ENCODE peak calls at places on chromosomes 11 and 22, in four cellular contexts. F is HCT116, S is K562, D is H1. X is an unnamed sample.

GRCh38 chr11:126024143-126024542 is 38.5 kb downstream of the CDON start:
- DNase-seq in F (no peak), D (no peak), S (no peak), X (no peak)

GRCh38 chr11:831132-831864 is 1.5 kb upstream of the CD151 start:
- DNase-seq in D (no peak), F (no peak), S (no peak), X (no peak)

GRCh38 chr11:60766547-60766946 is 9.9 kb downstream of the MS4A15 start:
- DNase-seq in S (no peak), F (no peak), D (no peak), X (no peak)

GRCh38 chr11:35763772-35764171 is 101.2 kb downstream of the TRIM44 start:
- DNase-seq in F (no peak), D (no peak), S (no peak), X (no peak)

GRCh38 chr22:50454556-50455075 is 20.2 kb downstream of the SBF1 start:
- DNase-seq in F (no peak), S (no peak), D (no peak), X (no peak)

GRCh38 chr11:12128191-12128841 is 17.9 kb downstream of the MICAL2 start:
- DNase-seq in S (no peak), D (no peak), F (no peak), X (no peak)

GRCh38 chr11:35031869-35032268 is 107.1 kb upstream of the CD44 start:
- DNase-seq in F (no peak), S (no peak), D (no peak), X (no peak)

GRCh38 chr11:27525824-27526516 is 19.4 kb upstream of the LIN7C start:
- DNase-seq in F (no peak), D (no peak), S (no peak), X (no peak)

GRCh38 chr11:108788565-108789199 is 123.8 kb downstream of the DDX10 start:
- DNase-seq in S (peak), D (peak), F (peak), X (no peak)

GRCh38 chr11:116312560-116313340 is 460.0 kb downstream of the BUD13 start:
- DNase-seq in S (no peak), F (no peak), D (peak), X (peak)

GRCh38 chr11:112925516-112926310 is 35.5 kb upstream of the NCAM1 start:
- DNase-seq in F (no peak), S (no peak), D (no peak), X (peak)

GRCh38 chr22:48070760-48071159 is 1308.3 kb downstream of the TBC1D22A start:
- DNase-seq in S (peak), D (no peak), F (no peak), X (no peak)

GRCh38 chr11:15045209-15045608 is 28.2 kb upstream of the CALCB start:
- DNase-seq in D (no peak), S (no peak), F (no peak), X (no peak)

GRCh38 chr11:35323076-35323868 is 96.1 kb downstream of the SLC1A2 start:
- DNase-seq in F (no peak), D (no peak), S (no peak), X (no peak)

GRCh38 chr22:48948575-48949170 is 879.0 kb downstream of the BRD1 start:
- DNase-seq in S (no peak), F (no peak), D (peak), X (no peak)

GRCh38 chr11:46635557-46636139 is 18.3 kb downstream of the ATG13 start:
- DNase-seq in D (no peak), F (no peak), S (no peak), X (no peak)
- TF ChIP-seq JUND in D (no peak), F (no peak), S (no peak), X (no peak)

GRCh38 chr22:21707677-21708076 is 27.9 kb downstream of the YPEL1 start:
- DNase-seq in F (no peak), S (peak), D (no peak), X (no peak)

GRCh38 chr22:21711851-21712250 is 23.7 kb downstream of the YPEL1 start:
- DNase-seq in S (no peak), D (no peak), F (no peak), X (no peak)

GRCh38 chr22:21708960-21709359 is 26.6 kb downstream of the YPEL1 start:
- DNase-seq in D (no peak), F (no peak), S (no peak), X (no peak)

GRCh38 chr22:21709688-21710087 is 25.9 kb downstream of the YPEL1 start:
- DNase-seq in S (no peak), F (no peak), D (no peak), X (no peak)

GRCh38 chr22:21710156-21710555 is 25.4 kb downstream of the YPEL1 start:
- DNase-seq in D (no peak), F (no peak), S (no peak), X (no peak)
- TF ChIP-seq JUND in D (no peak), F (no peak), S (no peak), X (no peak)

GRCh38 chr22:44574057-44574456 is 76.0 kb upstream of the RTL6 start:
- DNase-seq in F (peak), D (no peak), S (no peak), X (no peak)
- TF ChIP-seq JUND in F (no peak), D (no peak), S (no peak), X (no peak)

GRCh38 chr11:33808228-33808828 is 34.0 kb upstream of the FBXO3 start:
- DNase-seq in F (peak), D (peak), S (peak), X (peak)

GRCh38 chr11:33797879-33798278 is 23.6 kb upstream of the FBXO3 start:
- DNase-seq in S (no peak), D (no peak), F (no peak), X (no peak)

GRCh38 chr11:33804471-33804870 is 30.2 kb upstream of the FBXO3 start:
- DNase-seq in D (no peak), F (no peak), S (no peak), X (no peak)

GRCh38 chr11:33801821-33802413 is 27.6 kb upstream of the FBXO3 start:
- DNase-seq in D (no peak), F (peak), S (no peak), X (no peak)

GRCh38 chr11:33802414-33802950 is 28.2 kb upstream of the FBXO3 start:
- DNase-seq in D (peak), F (peak), S (peak), X (peak)
- TF ChIP-seq JUND in D (peak), F (peak), S (no peak), X (peak)

GRCh38 chr11:109791337-109791736 is 301.9 kb upstream of the ZC3H12C start:
- DNase-seq in F (no peak), D (no peak), S (no peak), X (no peak)

GRCh38 chr11:109788969-109789490 is 304.2 kb upstream of the ZC3H12C start:
- DNase-seq in F (no peak), S (no peak), D (no peak), X (no peak)

GRCh38 chr11:109794501-109794900 is 298.7 kb upstream of the ZC3H12C start:
- DNase-seq in D (no peak), S (no peak), F (no peak), X (no peak)

GRCh38 chr11:109785714-109786113 is 307.5 kb upstream of the ZC3H12C start:
- DNase-seq in F (no peak), D (no peak), S (no peak), X (no peak)

GRCh38 chr11:109789911-109790310 is 303.3 kb upstream of the ZC3H12C start:
- DNase-seq in S (no peak), F (no peak), D (no peak), X (no peak)
- TF ChIP-seq JUND in S (no peak), F (no peak), D (no peak), X (no peak)

GRCh38 chr11:127791844-127792243 is 791.3 kb upstream of the KIRREL3 start:
- DNase-seq in F (no peak), S (no peak), D (no peak), X (no peak)

GRCh38 chr11:127789887-127790286 is 789.3 kb upstream of the KIRREL3 start:
- DNase-seq in F (no peak), D (no peak), S (no peak), X (peak)
- TF ChIP-seq JUND in F (no peak), D (no peak), S (no peak), X (no peak)

GRCh38 chr11:69262918-69263735 is 30.8 kb upstream of the MYEOV start:
- DNase-seq in F (no peak), D (no peak), S (no peak), X (no peak)

GRCh38 chr11:69259072-69259471 is 34.9 kb upstream of the MYEOV start:
- DNase-seq in D (no peak), F (no peak), S (no peak), X (no peak)

GRCh38 chr11:69257838-69258658 is 35.9 kb upstream of the MYEOV start:
- DNase-seq in D (no peak), S (no peak), F (no peak), X (no peak)

GRCh38 chr11:69261116-69261515 is 32.8 kb upstream of the MYEOV start:
- DNase-seq in F (no peak), D (no peak), S (no peak), X (no peak)

DNA sequence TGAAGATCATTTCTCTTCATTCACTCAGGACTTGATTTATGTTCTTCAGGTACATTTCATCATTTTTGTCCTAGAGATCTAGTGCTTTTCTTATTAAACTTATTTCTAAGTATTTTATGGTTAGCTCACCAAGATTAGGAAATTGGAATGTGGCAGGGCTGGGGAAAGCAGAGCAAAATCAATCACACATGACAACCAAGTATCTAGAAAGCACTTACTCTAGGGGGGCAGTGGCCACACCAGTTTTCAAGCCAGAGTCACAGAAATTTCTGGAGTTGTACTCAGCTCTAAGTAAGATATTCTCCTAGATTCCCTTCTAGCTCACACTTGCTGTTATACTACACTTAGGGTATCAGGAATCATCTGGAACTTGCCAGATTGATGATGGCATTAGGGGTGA is 33.3 kb upstream of the MYEOV start:
- DNase-seq in D (no peak), S (no peak), F (no peak), X (no peak)
- TF ChIP-seq JUND in D (no peak), S (no peak), F (no peak), X (no peak)

DNA sequence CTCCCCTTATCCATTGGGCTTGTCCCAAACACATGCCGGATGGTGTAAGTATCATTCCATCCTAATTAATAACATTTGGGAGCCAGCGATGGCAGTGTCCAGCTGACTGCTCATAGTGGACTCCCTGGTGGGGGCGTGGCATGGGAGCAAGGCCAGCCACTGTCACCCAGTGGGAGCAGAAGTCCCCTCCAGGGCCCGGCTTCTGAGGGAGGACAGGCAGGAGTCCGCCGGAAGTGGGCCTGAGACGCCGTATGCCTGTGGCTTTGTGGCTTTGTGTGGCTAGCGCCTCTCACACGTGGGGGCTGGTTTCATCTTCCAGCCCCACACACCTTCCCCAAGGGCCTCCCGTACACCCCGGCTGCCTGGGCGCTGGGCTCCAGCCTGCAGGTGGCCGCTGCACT is 124.5 kb downstream of the KCNQ1 start:
- DNase-seq in D (no peak), F (no peak), S (no peak), X (no peak)
- TF ChIP-seq JUND in D (no peak), F (no peak), S (no peak), X (no peak)

DNA sequence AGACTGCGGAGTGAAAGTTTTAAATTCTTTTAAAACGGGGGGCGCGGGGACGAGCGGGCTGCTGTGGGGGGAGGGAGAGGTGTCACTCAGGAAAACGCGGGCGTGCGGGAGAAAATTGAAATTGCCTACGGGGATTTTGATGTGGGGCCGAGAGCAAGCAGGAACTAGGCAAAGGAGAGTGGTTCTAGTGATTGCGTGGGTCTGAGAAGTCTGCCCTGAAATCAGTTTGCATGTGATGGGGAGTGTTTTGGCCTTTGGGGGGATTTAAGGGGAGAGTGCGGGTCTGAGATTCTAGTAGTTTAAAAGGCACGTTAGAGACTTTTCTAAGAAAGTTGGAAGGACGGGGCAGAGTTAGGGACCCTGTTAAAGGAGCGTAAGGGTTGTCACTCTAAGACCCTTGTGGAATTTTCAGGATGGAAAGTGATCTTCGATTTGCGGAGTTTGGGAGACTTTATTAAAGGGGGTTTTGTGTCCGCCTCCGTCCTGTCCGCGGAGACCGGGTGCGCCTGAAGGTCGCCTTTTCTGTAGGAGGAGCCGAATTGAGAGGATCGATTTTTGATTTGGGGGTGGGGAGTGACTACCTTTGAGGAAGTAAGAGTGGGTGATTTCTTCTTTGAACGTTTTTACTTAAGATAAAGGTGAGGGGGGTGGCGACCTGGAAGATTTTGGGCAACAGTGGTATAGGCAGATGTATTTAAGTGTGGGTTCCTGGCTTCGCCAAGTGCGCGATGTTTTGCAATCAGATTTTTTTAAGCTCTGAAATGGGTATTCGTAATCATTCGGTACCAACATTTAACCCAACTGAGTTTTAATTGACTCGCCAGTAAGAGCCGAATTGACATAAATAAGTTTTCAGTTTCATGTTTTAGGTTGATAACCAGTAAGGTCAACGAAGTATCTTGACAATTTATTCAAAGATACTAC is 1.1 kb downstream of the EED start:
- DNase-seq in F (no peak), D (no peak), S (peak), X (no peak)
- TF ChIP-seq JUND in F (no peak), D (no peak), S (no peak), X (no peak)

X was measured in T47D.